ENCODE peak calls at places on chromosomes 13 and 19, in eight cellular contexts. One of them, this sample, is unnamed.

GRCh38 chr19:50719566-50719965 is at the start of gene SHANK1:
- DNase-seq in tibial nerve: no peak
- DNase-seq in IMR-90: peak; percentile 17
- DNase-seq in ascending aorta: no peak
- DNase-seq in heart left ventricle: no peak
- DNase-seq in Caco-2: no peak
- DNase-seq in upper lobe of right lung: no peak
- DNase-seq in astrocyte of the cerebellum: no peak
- DNase-seq in this sample: no peak

GRCh38 chr19:29547361-29547960 is 21.7 kb downstream of the VSTM2B start:
- DNase-seq in tibial nerve: no peak
- DNase-seq in IMR-90: no peak
- DNase-seq in ascending aorta: peak; percentile 33
- DNase-seq in heart left ventricle: no peak
- DNase-seq in Caco-2: peak; percentile 43
- DNase-seq in upper lobe of right lung: peak; percentile 21
- DNase-seq in astrocyte of the cerebellum: no peak
- DNase-seq in this sample: no peak

GRCh38 chr19:48810151-48810550 is 678 bp downstream of the BCAT2 start:
- DNase-seq in tibial nerve: no peak
- DNase-seq in IMR-90: no peak
- DNase-seq in ascending aorta: no peak
- DNase-seq in heart left ventricle: no peak
- DNase-seq in Caco-2: no peak
- DNase-seq in upper lobe of right lung: no peak
- DNase-seq in astrocyte of the cerebellum: no peak
- DNase-seq in this sample: no peak

GRCh38 chr13:110131424-110131823 is 175.5 kb downstream of the COL4A1 start:
- DNase-seq in tibial nerve: no peak
- DNase-seq in IMR-90: no peak
- DNase-seq in ascending aorta: no peak
- DNase-seq in heart left ventricle: no peak
- DNase-seq in Caco-2: no peak
- DNase-seq in upper lobe of right lung: no peak
- DNase-seq in astrocyte of the cerebellum: no peak
- DNase-seq in this sample: no peak

GRCh38 chr13:85019121-85019520 is 780.1 kb downstream of the SLITRK6 start:
- DNase-seq in tibial nerve: no peak
- DNase-seq in IMR-90: no peak
- DNase-seq in ascending aorta: no peak
- DNase-seq in heart left ventricle: no peak
- DNase-seq in Caco-2: no peak
- DNase-seq in upper lobe of right lung: no peak
- DNase-seq in astrocyte of the cerebellum: no peak
- DNase-seq in this sample: no peak

GRCh38 chr19:35347171-35347929 is at the start of gene FFAR1:
- DNase-seq in tibial nerve: no peak
- DNase-seq in IMR-90: no peak
- DNase-seq in ascending aorta: peak; percentile 68
- DNase-seq in heart left ventricle: no peak
- DNase-seq in Caco-2: peak; percentile 17
- DNase-seq in upper lobe of right lung: peak; percentile 28
- DNase-seq in astrocyte of the cerebellum: no peak
- DNase-seq in this sample: no peak

GRCh38 chr13:33181264-33181663 is 104.3 kb downstream of the STARD13 start:
- DNase-seq in tibial nerve: no peak
- DNase-seq in IMR-90: no peak
- DNase-seq in ascending aorta: no peak
- DNase-seq in heart left ventricle: no peak
- DNase-seq in Caco-2: no peak
- DNase-seq in upper lobe of right lung: no peak
- DNase-seq in astrocyte of the cerebellum: no peak
- DNase-seq in this sample: no peak

GRCh38 chr13:111271186-111271698 is 49.2 kb upstream of the TEX29 start:
- DNase-seq in tibial nerve: no peak
- DNase-seq in IMR-90: no peak
- DNase-seq in ascending aorta: no peak
- DNase-seq in heart left ventricle: no peak
- DNase-seq in Caco-2: no peak
- DNase-seq in upper lobe of right lung: no peak
- DNase-seq in astrocyte of the cerebellum: no peak
- DNase-seq in this sample: no peak

GRCh38 chr13:62643007-62643483 is 1227.4 kb upstream of the PCDH20 start:
- DNase-seq in tibial nerve: no peak
- DNase-seq in IMR-90: peak; percentile 66
- DNase-seq in ascending aorta: no peak
- DNase-seq in heart left ventricle: no peak
- DNase-seq in Caco-2: no peak
- DNase-seq in upper lobe of right lung: no peak
- DNase-seq in astrocyte of the cerebellum: no peak
- DNase-seq in this sample: no peak

GRCh38 chr13:31322025-31322424 is 122.2 kb downstream of the B3GLCT start:
- DNase-seq in tibial nerve: no peak
- DNase-seq in IMR-90: peak; percentile 7
- DNase-seq in ascending aorta: no peak
- DNase-seq in heart left ventricle: no peak
- DNase-seq in Caco-2: no peak
- DNase-seq in upper lobe of right lung: no peak
- DNase-seq in astrocyte of the cerebellum: no peak
- DNase-seq in this sample: no peak

GRCh38 chr19:38411041-38411712 is 8.3 kb downstream of the FAM98C start:
- DNase-seq in tibial nerve: no peak
- DNase-seq in IMR-90: no peak
- DNase-seq in ascending aorta: no peak
- DNase-seq in heart left ventricle: no peak
- DNase-seq in Caco-2: no peak
- DNase-seq in upper lobe of right lung: no peak
- DNase-seq in astrocyte of the cerebellum: no peak
- DNase-seq in this sample: no peak

GRCh38 chr19:8738377-8738776 is 16.9 kb downstream of the OR2Z1 start:
- DNase-seq in tibial nerve: no peak
- DNase-seq in IMR-90: no peak
- DNase-seq in ascending aorta: no peak
- DNase-seq in heart left ventricle: no peak
- DNase-seq in Caco-2: no peak
- DNase-seq in upper lobe of right lung: no peak
- DNase-seq in astrocyte of the cerebellum: no peak
- DNase-seq in this sample: no peak

GRCh38 chr19:32676186-32676894 is 692 bp downstream of the RGS9BP start:
- DNase-seq in tibial nerve: no peak
- DNase-seq in IMR-90: no peak
- DNase-seq in ascending aorta: no peak
- DNase-seq in heart left ventricle: no peak
- DNase-seq in Caco-2: peak; percentile 46
- DNase-seq in upper lobe of right lung: peak; percentile 73
- DNase-seq in astrocyte of the cerebellum: no peak
- DNase-seq in this sample: no peak

GRCh38 chr13:45108716-45109706 is 11.3 kb upstream of the GTF2F2 start:
- DNase-seq in tibial nerve: no peak
- DNase-seq in IMR-90: peak; percentile 66
- DNase-seq in ascending aorta: no peak
- DNase-seq in heart left ventricle: no peak
- DNase-seq in Caco-2: no peak
- DNase-seq in upper lobe of right lung: no peak
- DNase-seq in astrocyte of the cerebellum: peak; percentile 68
- DNase-seq in this sample: no peak

GRCh38 chr13:78742659-78743058 is 83.7 kb upstream of the OBI1 start:
- DNase-seq in tibial nerve: no peak
- DNase-seq in IMR-90: no peak
- DNase-seq in ascending aorta: no peak
- DNase-seq in heart left ventricle: no peak
- DNase-seq in Caco-2: no peak
- DNase-seq in upper lobe of right lung: no peak
- DNase-seq in astrocyte of the cerebellum: no peak
- DNase-seq in this sample: no peak

GRCh38 chr19:14089412-14089661 is 1.2 kb downstream of the SAMD1 start:
- DNase-seq in tibial nerve: no peak
- DNase-seq in IMR-90: no peak
- DNase-seq in ascending aorta: no peak
- DNase-seq in heart left ventricle: no peak
- DNase-seq in Caco-2: no peak
- DNase-seq in upper lobe of right lung: no peak
- DNase-seq in astrocyte of the cerebellum: no peak
- DNase-seq in this sample: no peak

GRCh38 chr13:99803141-99803540 is 168.4 kb downstream of the ZIC5 start:
- DNase-seq in tibial nerve: no peak
- DNase-seq in IMR-90: no peak
- DNase-seq in ascending aorta: no peak
- DNase-seq in heart left ventricle: no peak
- DNase-seq in Caco-2: no peak
- DNase-seq in upper lobe of right lung: no peak
- DNase-seq in astrocyte of the cerebellum: no peak
- DNase-seq in this sample: no peak

GRCh38 chr13:40329682-40330485 is 336.6 kb downstream of the FOXO1 start:
- DNase-seq in tibial nerve: no peak
- DNase-seq in IMR-90: no peak
- DNase-seq in ascending aorta: no peak
- DNase-seq in heart left ventricle: no peak
- DNase-seq in Caco-2: no peak
- DNase-seq in upper lobe of right lung: no peak
- DNase-seq in astrocyte of the cerebellum: no peak
- DNase-seq in this sample: no peak

GRCh38 chr13:64471916-64472315 is 2758.2 kb downstream of the PCDH9 start:
- DNase-seq in tibial nerve: no peak
- DNase-seq in IMR-90: peak; percentile 60
- DNase-seq in ascending aorta: no peak
- DNase-seq in heart left ventricle: no peak
- DNase-seq in Caco-2: no peak
- DNase-seq in upper lobe of right lung: no peak
- DNase-seq in astrocyte of the cerebellum: peak; percentile 22
- DNase-seq in this sample: peak; percentile 14
- TF ChIP-seq CTCF in tibial nerve: no peak
- TF ChIP-seq CTCF in IMR-90: peak; percentile 66
- TF ChIP-seq CTCF in ascending aorta: no peak
- TF ChIP-seq CTCF in heart left ventricle: peak; percentile 46
- TF ChIP-seq CTCF in Caco-2: peak; percentile 51
- TF ChIP-seq CTCF in upper lobe of right lung: no peak
- TF ChIP-seq CTCF in astrocyte of the cerebellum: peak; percentile 31
- TF ChIP-seq CTCF in this sample: peak; percentile 38

DNA sequence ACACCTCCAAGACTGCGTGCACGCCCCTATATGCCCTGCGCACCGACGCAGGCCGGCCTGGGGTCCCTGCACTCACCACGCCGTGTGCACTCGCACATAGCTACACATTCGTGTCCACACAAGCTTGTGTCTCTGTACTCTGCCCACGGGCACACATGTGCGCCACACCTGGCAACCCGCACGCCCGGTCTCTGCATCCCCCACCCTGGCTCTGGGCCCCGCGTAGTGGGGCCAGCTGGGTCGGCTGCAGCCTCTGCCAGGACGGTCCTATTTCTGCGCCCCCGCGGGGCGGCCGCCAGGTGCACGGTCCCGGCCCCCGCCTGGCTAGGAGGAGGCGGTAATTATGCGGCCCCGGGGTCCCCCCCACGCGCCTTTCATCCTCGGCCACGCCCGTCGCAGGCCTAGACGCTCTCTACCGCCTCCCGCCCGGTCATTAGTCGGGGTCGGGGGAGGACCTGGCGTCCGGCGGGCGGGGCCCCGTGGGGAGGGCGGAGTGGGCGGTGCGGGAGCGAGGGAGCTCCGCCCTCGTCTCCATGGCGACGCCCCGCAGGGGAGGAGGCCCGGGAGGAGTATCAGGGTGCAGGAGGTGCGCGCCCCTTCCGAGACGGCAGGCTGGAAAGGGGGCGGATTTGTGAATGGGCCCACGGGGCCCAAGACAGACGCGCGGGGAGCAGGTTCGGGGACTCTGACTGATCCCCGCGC is 2.9 kb upstream of the CIRBP start:
- DNase-seq in tibial nerve: no peak
- DNase-seq in IMR-90: peak; percentile 78
- DNase-seq in ascending aorta: peak; percentile 91
- DNase-seq in heart left ventricle: peak; percentile 91
- DNase-seq in Caco-2: peak; percentile 95
- DNase-seq in upper lobe of right lung: peak; percentile 96
- DNase-seq in astrocyte of the cerebellum: no peak
- DNase-seq in this sample: no peak
- H3K4me3 ChIP-seq in tibial nerve: peak overlapping the region; percentile 24
- H3K4me3 ChIP-seq in IMR-90: peak overlapping the region; percentile 61
- H3K4me3 ChIP-seq in ascending aorta: peak overlapping the region; percentile 71
- H3K4me3 ChIP-seq in heart left ventricle: peak overlapping the region; percentile 34
- H3K4me3 ChIP-seq in Caco-2: peak overlapping the region; percentile 58
- H3K4me3 ChIP-seq in upper lobe of right lung: peak overlapping the region; percentile 58
- H3K4me3 ChIP-seq in astrocyte of the cerebellum: peak overlapping the region; percentile 44
- H3K4me3 ChIP-seq in this sample: peak overlapping the region; percentile 53

GRCh38 chr19:19341026-19341425 is 20.4 kb downstream of the MAU2 start:
- DNase-seq in tibial nerve: no peak
- DNase-seq in IMR-90: no peak
- DNase-seq in ascending aorta: no peak
- DNase-seq in heart left ventricle: no peak
- DNase-seq in Caco-2: no peak
- DNase-seq in upper lobe of right lung: no peak
- DNase-seq in astrocyte of the cerebellum: no peak
- DNase-seq in this sample: no peak

GRCh38 chr19:19345232-19345631 is 24.6 kb downstream of the MAU2 start:
- DNase-seq in tibial nerve: no peak
- DNase-seq in IMR-90: no peak
- DNase-seq in ascending aorta: no peak
- DNase-seq in heart left ventricle: no peak
- DNase-seq in Caco-2: no peak
- DNase-seq in upper lobe of right lung: no peak
- DNase-seq in astrocyte of the cerebellum: no peak
- DNase-seq in this sample: no peak

GRCh38 chr19:19343762-19344161 is 23.1 kb downstream of the MAU2 start:
- DNase-seq in tibial nerve: no peak
- DNase-seq in IMR-90: no peak
- DNase-seq in ascending aorta: no peak
- DNase-seq in heart left ventricle: no peak
- DNase-seq in Caco-2: no peak
- DNase-seq in upper lobe of right lung: no peak
- DNase-seq in astrocyte of the cerebellum: no peak
- DNase-seq in this sample: no peak

GRCh38 chr19:19343016-19343362 is 22.4 kb downstream of the MAU2 start:
- DNase-seq in tibial nerve: no peak
- DNase-seq in IMR-90: no peak
- DNase-seq in ascending aorta: no peak
- DNase-seq in heart left ventricle: no peak
- DNase-seq in Caco-2: no peak
- DNase-seq in upper lobe of right lung: no peak
- DNase-seq in astrocyte of the cerebellum: no peak
- DNase-seq in this sample: no peak

GRCh38 chr19:19342086-19343015 is 21.7 kb downstream of the MAU2 start:
- DNase-seq in tibial nerve: no peak
- DNase-seq in IMR-90: peak; percentile 46
- DNase-seq in ascending aorta: peak; percentile 70
- DNase-seq in heart left ventricle: peak; percentile 60
- DNase-seq in Caco-2: peak; percentile 69
- DNase-seq in upper lobe of right lung: peak; percentile 84
- DNase-seq in astrocyte of the cerebellum: peak; percentile 16
- DNase-seq in this sample: no peak
- TF ChIP-seq CTCF in tibial nerve: peak; percentile 73
- TF ChIP-seq CTCF in IMR-90: peak; percentile 78
- TF ChIP-seq CTCF in ascending aorta: peak; percentile 83
- TF ChIP-seq CTCF in heart left ventricle: peak; percentile 87
- TF ChIP-seq CTCF in Caco-2: peak; percentile 87
- TF ChIP-seq CTCF in upper lobe of right lung: peak; percentile 75
- TF ChIP-seq CTCF in astrocyte of the cerebellum: peak; percentile 92
- TF ChIP-seq CTCF in this sample: peak; percentile 87

DNA sequence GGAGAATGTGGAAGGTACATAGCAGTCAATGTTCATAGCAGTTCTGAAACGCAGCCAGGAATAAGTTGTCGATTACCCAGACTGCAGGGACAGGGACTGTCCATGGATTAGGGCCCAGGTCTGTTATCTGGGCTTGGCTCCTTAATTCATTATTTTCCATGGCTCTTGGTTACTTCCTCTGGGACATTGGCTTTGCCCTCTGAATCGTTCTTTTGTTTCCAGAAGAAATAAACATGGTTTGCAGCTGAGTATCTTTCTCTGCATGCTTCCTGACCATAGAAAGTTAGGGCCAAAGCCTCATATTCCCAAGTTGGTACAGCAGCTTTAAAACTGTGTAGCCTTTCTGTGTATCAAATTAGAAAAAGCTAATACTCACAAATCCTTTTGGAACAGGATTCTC is 121.7 kb upstream of the MAB21L1 start:
- DNase-seq in tibial nerve: no peak
- DNase-seq in IMR-90: no peak
- DNase-seq in ascending aorta: no peak
- DNase-seq in heart left ventricle: no peak
- DNase-seq in Caco-2: no peak
- DNase-seq in upper lobe of right lung: no peak
- DNase-seq in astrocyte of the cerebellum: no peak
- DNase-seq in this sample: no peak
- H3K4me3 ChIP-seq in tibial nerve: no peak overlapping the region
- H3K4me3 ChIP-seq in IMR-90: no peak overlapping the region
- H3K4me3 ChIP-seq in ascending aorta: no peak overlapping the region
- H3K4me3 ChIP-seq in heart left ventricle: no peak overlapping the region
- H3K4me3 ChIP-seq in Caco-2: no peak overlapping the region
- H3K4me3 ChIP-seq in upper lobe of right lung: no peak overlapping the region
- H3K4me3 ChIP-seq in astrocyte of the cerebellum: no peak overlapping the region
- H3K4me3 ChIP-seq in this sample: no peak overlapping the region